ENCODE peak calls at places on chromosomes 3 and 15, in seven cellular contexts. Q is uterus, M is right lobe of liver, Z is tibial nerve, O is heart right ventricle, V is GM13977, N is GM13976. T is an unnamed sample.

GRCh38 chr15:71800835-71801745 is 9.3 kb upstream of the NR2E3 start:
- DNase-seq in Q (no peak), M (peak), Z (no peak), O (no peak), V (peak), N (peak), T (no peak)

GRCh38 chr15:65579762-65580161 is 31.2 kb downstream of the INTS14 start:
- DNase-seq in Q (no peak), M (no peak), Z (no peak), O (no peak), V (no peak), N (no peak), T (no peak)

GRCh38 chr3:189236352-189236751 is 64.6 kb downstream of the TPRG1 start:
- DNase-seq in Q (no peak), M (no peak), Z (no peak), O (no peak), V (peak), N (peak), T (no peak)

GRCh38 chr15:38651328-38652038 is 86.9 kb upstream of the RASGRP1 start:
- DNase-seq in Q (no peak), M (no peak), Z (no peak), O (no peak), V (no peak), N (no peak), T (no peak)

GRCh38 chr3:195441971-195442572 is 748 bp downstream of the ACAP2 start:
- DNase-seq in Q (peak), M (peak), Z (no peak), O (peak), V (peak), N (peak), T (peak)

GRCh38 chr3:18124501-18124900 is 300.6 kb downstream of the SATB1 start:
- DNase-seq in Q (no peak), M (no peak), Z (no peak), O (no peak), V (no peak), N (no peak), T (no peak)

GRCh38 chr3:134197681-134198261 is 52.9 kb downstream of the RYK start:
- DNase-seq in Q (no peak), M (no peak), Z (no peak), O (no peak), V (peak), N (peak), T (no peak)

GRCh38 chr3:178300441-178300959 is 235.7 kb upstream of the KCNMB2 start:
- DNase-seq in Q (no peak), M (no peak), Z (no peak), O (no peak), V (no peak), N (no peak), T (no peak)

GRCh38 chr15:80595391-80595790 is 99.7 kb upstream of the ABHD17C start:
- DNase-seq in Q (no peak), M (no peak), Z (no peak), O (no peak), V (no peak), N (no peak), T (no peak)

GRCh38 chr3:149019581-149019980 is 28.2 kb downstream of the GYG1 start:
- DNase-seq in Q (no peak), M (no peak), Z (no peak), O (no peak), V (no peak), N (no peak), T (no peak)

GRCh38 chr15:51866751-51867150 is 37.3 kb downstream of the TMOD3 start:
- DNase-seq in Q (no peak), M (no peak), Z (no peak), O (no peak), V (no peak), N (no peak), T (no peak)

GRCh38 chr15:72116680-72117447 is 1.1 kb downstream of the MYO9A start:
- DNase-seq in Q (no peak), M (no peak), Z (peak), O (no peak), V (peak), N (no peak), T (no peak)

GRCh38 chr3:47836986-47837385 is 34.0 kb downstream of the DHX30 start:
- DNase-seq in Q (no peak), M (no peak), Z (no peak), O (no peak), V (no peak), N (no peak), T (no peak)

GRCh38 chr3:64830681-64831080 is 142.9 kb upstream of the ADAMTS9 start:
- DNase-seq in Q (no peak), M (no peak), Z (no peak), O (no peak), V (no peak), N (no peak), T (no peak)

GRCh38 chr3:17845026-17845425 is 102.6 kb upstream of the TBC1D5 start:
- DNase-seq in Q (no peak), M (no peak), Z (no peak), O (no peak), V (no peak), N (no peak), T (no peak)

GRCh38 chr3:121748638-121749275 is 784 bp downstream of the GOLGB1 start:
- DNase-seq in Q (no peak), M (peak), Z (no peak), O (no peak), V (no peak), N (no peak), T (no peak)

GRCh38 chr3:122609798-122610559 is 32.5 kb downstream of the PARP15 start:
- DNase-seq in Q (no peak), M (no peak), Z (no peak), O (no peak), V (peak), N (peak), T (no peak)

GRCh38 chr15:66598095-66598815 is 32.5 kb upstream of the LCTL start:
- DNase-seq in Q (no peak), M (no peak), Z (no peak), O (no peak), V (no peak), N (no peak), T (no peak)

GRCh38 chr15:39618063-39618823 is 37.4 kb downstream of the THBS1 start:
- DNase-seq in Q (no peak), M (no peak), Z (no peak), O (no peak), V (no peak), N (no peak), T (no peak)

GRCh38 chr3:107426223-107426622 is 49.0 kb downstream of the CCDC54 start:
- DNase-seq in Q (no peak), M (no peak), Z (no peak), O (no peak), V (no peak), N (no peak), T (no peak)

GRCh38 chr15:101031203-101031602 is 112.0 kb downstream of the LRRK1 start:
- DNase-seq in Q (no peak), M (peak), Z (no peak), O (no peak), V (no peak), N (no peak), T (no peak)

GRCh38 chr3:113574213-113574612 is 41.9 kb downstream of the SIDT1 start:
- DNase-seq in Q (no peak), M (no peak), Z (no peak), O (no peak), V (no peak), N (no peak), T (no peak)

GRCh38 chr3:28907616-28908015 is 373.3 kb upstream of the RBMS3 start:
- DNase-seq in Q (no peak), M (no peak), Z (no peak), O (no peak), V (no peak), N (no peak), T (no peak)

GRCh38 chr15:77409259-77410156 is 10.4 kb downstream of the PEAK1 start:
- DNase-seq in Q (no peak), M (no peak), Z (no peak), O (no peak), V (no peak), N (no peak), T (no peak)

GRCh38 chr3:123559040-123559861 is 25.6 kb downstream of the HACD2 start:
- DNase-seq in Q (no peak), M (no peak), Z (no peak), O (no peak), V (peak), N (peak), T (no peak)

GRCh38 chr3:43319794-43320193 is 33.5 kb downstream of the SNRK start:
- DNase-seq in Q (no peak), M (no peak), Z (no peak), O (no peak), V (no peak), N (no peak), T (no peak)

GRCh38 chr15:45732544-45733130 is 97.8 kb downstream of the SQOR start:
- DNase-seq in Q (no peak), M (no peak), Z (no peak), O (peak), V (no peak), N (no peak), T (no peak)

GRCh38 chr15:48176097-48176496 is 2.0 kb downstream of the MYEF2 start:
- DNase-seq in Q (no peak), M (no peak), Z (no peak), O (no peak), V (no peak), N (no peak), T (no peak)

GRCh38 chr15:48176957-48177356 is 1.1 kb downstream of the MYEF2 start:
- DNase-seq in Q (no peak), M (no peak), Z (no peak), O (no peak), V (no peak), N (no peak), T (no peak)

GRCh38 chr15:48178612-48178931 is 477 bp upstream of the MYEF2 start:
- DNase-seq in Q (no peak), M (no peak), Z (no peak), O (no peak), V (no peak), N (no peak), T (no peak)

GRCh38 chr15:48177383-48177874 is 666 bp downstream of the MYEF2 start:
- DNase-seq in Q (no peak), M (no peak), Z (no peak), O (no peak), V (peak), N (peak), T (no peak)

GRCh38 chr15:48177875-48178611 is at the start of gene MYEF2:
- DNase-seq in Q (peak), M (peak), Z (peak), O (peak), V (peak), N (peak), T (peak)
- TF ChIP-seq CTCF in Q (no peak), M (no peak), Z (no peak), O (no peak), V (no peak), N (no peak), T (no peak)

GRCh38 chr15:57554821-57555185 is 36.9 kb upstream of the MYZAP start:
- DNase-seq in Q (no peak), M (no peak), Z (no peak), O (no peak), V (no peak), N (no peak), T (no peak)

GRCh38 chr15:57557267-57557666 is 34.4 kb upstream of the MYZAP start:
- DNase-seq in Q (no peak), M (no peak), Z (no peak), O (no peak), V (no peak), N (no peak), T (no peak)

GRCh38 chr15:57557810-57558209 is 33.9 kb upstream of the MYZAP start:
- DNase-seq in Q (no peak), M (no peak), Z (no peak), O (no peak), V (no peak), N (no peak), T (no peak)

GRCh38 chr15:57555270-57555669 is 36.4 kb upstream of the MYZAP start:
- DNase-seq in Q (no peak), M (no peak), Z (no peak), O (no peak), V (no peak), N (no peak), T (no peak)

DNA sequence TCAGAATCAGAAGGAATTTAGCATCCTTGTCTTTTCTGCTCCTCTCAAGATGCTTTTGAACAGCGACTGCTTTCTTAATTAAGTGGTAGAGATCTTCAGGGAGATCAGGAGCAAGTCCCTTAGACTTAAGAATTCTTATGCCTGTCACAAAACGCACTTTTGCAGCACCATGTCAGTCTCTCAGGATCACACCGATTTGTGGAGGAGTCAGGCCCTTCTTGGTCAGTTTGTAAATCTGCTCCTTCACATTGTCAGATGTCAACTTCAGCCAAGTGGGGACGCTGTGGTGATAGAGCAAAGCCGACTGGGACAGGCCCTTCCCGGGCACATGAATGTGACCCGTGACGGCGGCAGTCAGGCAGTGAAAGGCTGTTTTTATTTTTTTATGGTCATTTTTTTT is 35.7 kb upstream of the MYZAP start:
- DNase-seq in Q (no peak), M (no peak), Z (no peak), O (no peak), V (no peak), N (no peak), T (no peak)
- TF ChIP-seq CTCF in Q (no peak), M (no peak), Z (no peak), O (no peak), V (no peak), N (no peak), T (no peak)

GRCh38 chr15:23866832-23867231 is 179.7 kb upstream of the NDN start:
- DNase-seq in Q (no peak), M (no peak), Z (no peak), O (no peak), V (no peak), N (no peak), T (no peak)
- TF ChIP-seq CTCF in Q (peak), M (peak), Z (no peak), O (no peak), V (no peak), N (no peak), T (no peak)

GRCh38 chr3:40240921-40241320 is 68.6 kb upstream of the EIF1B start:
- DNase-seq in Q (no peak), M (no peak), Z (no peak), O (no peak), V (no peak), N (no peak), T (no peak)

GRCh38 chr3:40243056-40243455 is 66.5 kb upstream of the EIF1B start:
- DNase-seq in Q (no peak), M (no peak), Z (no peak), O (no peak), V (no peak), N (no peak), T (no peak)

GRCh38 chr3:40242638-40243037 is 66.9 kb upstream of the EIF1B start:
- DNase-seq in Q (no peak), M (no peak), Z (no peak), O (no peak), V (no peak), N (no peak), T (no peak)

GRCh38 chr3:40237159-40237558 is 72.3 kb upstream of the EIF1B start:
- DNase-seq in Q (no peak), M (no peak), Z (no peak), O (no peak), V (no peak), N (no peak), T (no peak)

GRCh38 chr3:40237892-40238571 is 71.5 kb upstream of the EIF1B start:
- DNase-seq in Q (no peak), M (no peak), Z (no peak), O (no peak), V (no peak), N (no peak), T (no peak)
- TF ChIP-seq CTCF in Q (no peak), M (no peak), Z (no peak), O (peak), V (no peak), N (no peak), T (no peak)

GRCh38 chr3:155854147-155854940 is at the start of gene SLC33A1:
- DNase-seq in Q (peak), M (peak), Z (peak), O (peak), V (peak), N (peak), T (peak)

GRCh38 chr3:155847993-155848392 is 6.2 kb downstream of the SLC33A1 start:
- DNase-seq in Q (no peak), M (no peak), Z (no peak), O (no peak), V (no peak), N (no peak), T (no peak)

GRCh38 chr3:155853214-155854146 is 747 bp downstream of the SLC33A1 start:
- DNase-seq in Q (no peak), M (peak), Z (no peak), O (peak), V (peak), N (peak), T (no peak)
- TF ChIP-seq CTCF in Q (no peak), M (no peak), Z (no peak), O (peak), V (no peak), N (no peak), T (no peak)

DNA sequence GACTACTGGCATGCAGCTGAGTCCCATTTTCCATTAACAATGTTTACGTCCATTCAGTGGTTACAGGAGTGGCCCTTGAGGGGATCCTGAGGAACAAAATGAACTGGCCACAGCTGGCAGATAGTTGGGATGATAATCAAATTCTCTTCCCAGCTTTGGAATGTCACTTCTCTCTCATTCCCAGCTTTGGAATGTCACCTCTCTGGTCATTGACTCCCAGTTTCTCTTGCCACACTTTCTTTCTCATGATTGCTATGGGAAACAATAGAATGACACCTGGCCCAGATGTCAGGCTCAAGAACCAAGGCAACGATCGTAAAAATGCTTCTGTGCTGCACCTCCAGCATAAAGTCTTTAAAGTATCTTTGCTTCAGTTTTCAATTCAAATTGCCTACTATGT is 34.0 kb downstream of the ATP13A4 start:
- DNase-seq in Q (no peak), M (no peak), Z (no peak), O (no peak), V (no peak), N (no peak), T (no peak)
- TF ChIP-seq CTCF in Q (no peak), M (no peak), Z (no peak), O (no peak), V (no peak), N (no peak), T (no peak)

GRCh38 chr15:91627473-91628309 is 225.8 kb upstream of the SLCO3A1 start:
- DNase-seq in Q (no peak), M (no peak), Z (no peak), O (peak), V (no peak), N (no peak), T (no peak)

GRCh38 chr15:91625506-91625905 is 228.0 kb upstream of the SLCO3A1 start:
- DNase-seq in Q (no peak), M (no peak), Z (no peak), O (no peak), V (no peak), N (no peak), T (no peak)

GRCh38 chr15:91622676-91623342 is 230.7 kb upstream of the SLCO3A1 start:
- DNase-seq in Q (no peak), M (no peak), Z (no peak), O (no peak), V (no peak), N (no peak), T (no peak)
- TF ChIP-seq CTCF in Q (no peak), M (no peak), Z (no peak), O (no peak), V (no peak), N (no peak), T (no peak)